ENCODE peak calls at places on chromosome 21, in six cellular contexts. M is choroid plexus epithelial cell, Y is thoracic aorta, A is ovary, J is lower leg skin, Z is endothelial cell. E is an unnamed sample.
A peak's percentile ranks its signal among the peaks of the same experiment; 100 is the strongest.

GRCh38 chr21:26041441-26042180 is 129.0 kb downstream of the APP start:
- DNase-seq in M (peak; percentile 56), Y (no peak), A (no peak), J (no peak), Z (no peak), E (no peak)

GRCh38 chr21:40548134-40548533 is 298.8 kb downstream of the DSCAM start:
- DNase-seq in M (no peak), Y (no peak), A (no peak), J (no peak), Z (no peak), E (no peak)

GRCh38 chr21:14452031-14452778 is 69.3 kb upstream of the HSPA13 start:
- DNase-seq in M (peak; percentile 22), Y (no peak), A (no peak), J (no peak), Z (no peak), E (no peak)

GRCh38 chr21:34886554-34887385 is 162.3 kb downstream of the RUNX1 start:
- DNase-seq in M (peak; percentile 60), Y (no peak), A (peak; percentile 34), J (peak; percentile 90), Z (peak; percentile 32), E (no peak)

GRCh38 chr21:27132270-27132669 is 165.4 kb upstream of the ADAMTS5 start:
- DNase-seq in M (peak; percentile 60), Y (no peak), A (no peak), J (no peak), Z (no peak), E (no peak)

GRCh38 chr21:39088831-39089380 is 94.3 kb downstream of the PSMG1 start:
- DNase-seq in M (peak; percentile 62), Y (no peak), A (no peak), J (no peak), Z (no peak), E (peak; percentile 94)

GRCh38 chr21:33495743-33496142 is 4.2 kb upstream of the DNAJC28 start:
- DNase-seq in M (no peak), Y (no peak), A (no peak), J (no peak), Z (no peak), E (no peak)

GRCh38 chr21:25925936-25926335 is 191.2 kb downstream of the GABPA start:
- DNase-seq in M (peak; percentile 58), Y (no peak), A (no peak), J (no peak), Z (peak; percentile 31), E (no peak)

GRCh38 chr21:34912022-34912933 is 136.8 kb downstream of the RUNX1 start:
- DNase-seq in M (peak; percentile 30), Y (no peak), A (no peak), J (no peak), Z (no peak), E (no peak)

GRCh38 chr21:35226960-35227741 is 178.0 kb upstream of the RUNX1 start:
- DNase-seq in M (no peak), Y (no peak), A (no peak), J (no peak), Z (no peak), E (no peak)

GRCh38 chr21:34534522-34534921 is 22.5 kb upstream of the KCNE1 start:
- DNase-seq in M (no peak), Y (no peak), A (no peak), J (no peak), Z (no peak), E (no peak)

GRCh38 chr21:25371831-25372434 is 235.3 kb downstream of the MRPL39 start:
- DNase-seq in M (no peak), Y (no peak), A (no peak), J (no peak), Z (no peak), E (no peak)

GRCh38 chr21:36103434-36103833 is 31.4 kb upstream of the CBR3 start:
- DNase-seq in M (no peak), Y (no peak), A (no peak), J (no peak), Z (no peak), E (no peak)

GRCh38 chr21:40546657-40547056 is 300.3 kb downstream of the DSCAM start:
- DNase-seq in M (no peak), Y (no peak), A (no peak), J (no peak), Z (no peak), E (no peak)

GRCh38 chr21:14095021-14095420 is 115.7 kb downstream of the LIPI start:
- DNase-seq in M (no peak), Y (no peak), A (no peak), J (no peak), Z (no peak), E (no peak)

GRCh38 chr21:36602735-36603134 is 96.2 kb upstream of the SIM2 start:
- DNase-seq in M (no peak), Y (no peak), A (no peak), J (no peak), Z (no peak), E (peak; percentile 18)

GRCh38 chr21:33936221-33937038 is 20.8 kb upstream of the ATP5PO start:
- DNase-seq in M (no peak), Y (no peak), A (no peak), J (peak; percentile 87), Z (no peak), E (no peak)

GRCh38 chr21:34844033-34844923 is 175.5 kb downstream of the CLIC6 start:
- DNase-seq in M (peak; percentile 89), Y (no peak), A (no peak), J (peak; percentile 95), Z (no peak), E (peak; percentile 81)

GRCh38 chr21:14675774-14676530 is 129.8 kb upstream of the SAMSN1 start:
- DNase-seq in M (peak; percentile 12), Y (no peak), A (no peak), J (no peak), Z (no peak), E (no peak)

GRCh38 chr21:36719614-36720013 is 20.7 kb downstream of the SIM2 start:
- DNase-seq in M (no peak), Y (no peak), A (no peak), J (no peak), Z (no peak), E (peak; percentile 46)

GRCh38 chr21:16124397-16125130 is 394.8 kb downstream of the USP25 start:
- DNase-seq in M (peak; percentile 92), Y (no peak), A (peak; percentile 42), J (no peak), Z (no peak), E (no peak)

GRCh38 chr21:38954450-38955059 is 148.8 kb downstream of the ETS2 start:
- DNase-seq in M (no peak), Y (no peak), A (no peak), J (no peak), Z (no peak), E (no peak)

GRCh38 chr21:24594082-24594481 is 1013.2 kb downstream of the MRPL39 start:
- DNase-seq in M (no peak), Y (no peak), A (no peak), J (no peak), Z (no peak), E (no peak)

DNA sequence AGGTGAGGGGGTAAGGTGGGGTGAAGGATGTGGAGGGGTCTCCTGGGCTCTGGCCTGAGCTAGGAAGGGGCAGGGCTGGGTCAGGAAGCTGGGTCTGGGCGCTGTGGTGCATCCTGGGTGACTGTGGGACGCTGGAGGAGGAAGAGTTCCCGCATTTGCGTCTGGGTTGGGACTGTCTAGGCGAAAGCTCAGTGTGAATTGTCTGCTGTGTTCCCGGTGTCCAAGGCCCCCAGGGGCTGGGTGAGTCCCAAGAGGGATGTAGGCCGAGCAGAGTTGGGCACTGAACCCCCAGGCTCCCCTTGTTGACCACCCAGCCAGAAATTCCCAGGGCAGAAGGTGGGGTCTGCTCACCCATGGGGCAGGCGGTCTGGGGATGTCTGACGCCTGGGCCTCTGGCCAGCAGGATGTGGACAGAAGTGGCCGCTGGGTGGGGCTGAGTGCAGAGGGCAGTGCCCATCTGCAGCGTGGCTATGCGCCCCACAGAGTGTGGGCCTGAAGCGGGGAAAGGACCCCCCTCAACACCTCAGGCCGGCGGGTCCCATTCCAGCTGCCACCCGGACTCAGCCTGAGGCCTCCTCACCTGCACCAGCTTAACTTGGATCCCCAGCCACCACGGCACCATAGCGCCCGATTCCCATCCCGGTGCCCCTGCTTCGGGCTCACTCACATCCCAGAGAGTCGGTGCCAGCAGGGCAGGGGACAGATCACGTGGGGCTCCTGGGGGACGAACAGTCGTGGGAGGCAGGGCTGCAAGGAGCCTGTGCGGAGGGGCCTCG is 36.9 kb upstream of the POFUT2 start:
- DNase-seq in M (no peak), Y (no peak), A (peak; percentile 45), J (no peak), Z (no peak), E (no peak)
- TF ChIP-seq CTCF in M (no peak), Y (no peak), A (no peak), J (no peak), Z (no peak), E (no peak)

DNA sequence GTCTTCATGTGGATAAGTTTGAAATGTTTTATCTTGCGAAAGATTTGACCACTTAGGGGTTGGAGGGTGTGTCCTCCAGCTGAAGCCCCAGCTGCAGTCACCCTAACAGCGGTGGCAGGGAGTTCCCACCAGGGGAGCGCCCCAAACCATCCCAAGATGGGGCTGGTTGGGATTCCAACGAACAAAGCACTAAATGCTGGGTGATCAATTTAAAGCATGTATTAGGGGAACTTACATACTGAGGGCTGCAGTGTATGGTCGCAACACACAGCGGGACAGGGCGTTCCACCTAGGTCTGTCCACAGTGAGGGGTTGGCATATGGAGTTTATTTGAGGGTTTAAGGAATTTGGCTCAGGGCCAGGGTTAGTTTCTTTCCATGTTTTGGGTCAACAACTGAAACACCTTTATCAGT is 26.3 kb downstream of the SLC37A1 start:
- DNase-seq in M (no peak), Y (no peak), A (no peak), J (no peak), Z (no peak), E (no peak)
- TF ChIP-seq CTCF in M (peak; percentile 24), Y (no peak), A (no peak), J (no peak), Z (no peak), E (no peak)

GRCh38 chr21:30268608-30269197 is 14.0 kb downstream of the KRTAP24-1 start:
- DNase-seq in M (peak; percentile 5), Y (no peak), A (no peak), J (no peak), Z (no peak), E (no peak)
- TF ChIP-seq CTCF in M (peak; percentile 31), Y (no peak), A (no peak), J (no peak), Z (peak; percentile 44), E (no peak)

GRCh38 chr21:42003051-42003461 is 7.1 kb downstream of the ZBTB21 start:
- DNase-seq in M (no peak), Y (no peak), A (no peak), J (no peak), Z (no peak), E (no peak)

GRCh38 chr21:42002421-42002958 is 7.7 kb downstream of the ZBTB21 start:
- DNase-seq in M (peak; percentile 85), Y (no peak), A (no peak), J (no peak), Z (no peak), E (no peak)

GRCh38 chr21:42001781-42002180 is 8.4 kb downstream of the ZBTB21 start:
- DNase-seq in M (no peak), Y (no peak), A (no peak), J (no peak), Z (no peak), E (no peak)

GRCh38 chr21:41997657-41998056 is 12.5 kb downstream of the ZBTB21 start:
- DNase-seq in M (no peak), Y (no peak), A (no peak), J (no peak), Z (no peak), E (no peak)

DNA sequence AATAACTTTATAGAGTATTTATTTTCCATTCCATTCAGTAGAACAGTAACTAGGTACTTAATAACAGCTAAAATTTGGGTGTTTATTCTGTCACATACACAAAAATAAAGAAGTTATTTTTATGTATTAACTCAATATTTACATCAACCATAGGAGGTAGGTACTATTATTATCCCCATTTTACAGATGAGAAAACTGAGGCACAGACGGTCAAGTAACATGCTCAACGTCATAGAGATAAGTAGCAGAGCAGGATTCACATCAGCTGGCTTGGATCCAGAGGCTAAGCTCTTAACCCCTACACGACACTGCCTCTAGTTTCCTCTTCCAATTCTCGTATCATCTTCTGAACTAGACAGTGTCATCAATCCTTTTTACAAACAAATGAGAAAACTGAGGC is 9.3 kb downstream of the ZBTB21 start:
- DNase-seq in M (no peak), Y (no peak), A (no peak), J (no peak), Z (no peak), E (no peak)
- TF ChIP-seq CTCF in M (no peak), Y (no peak), A (no peak), J (no peak), Z (no peak), E (no peak)